ENCODE peak calls at places on chromosomes 7 and 10, in eight cellular contexts. One of them, this sample, is unnamed.

GRCh38 chr10:98269435-98269912 is 1.5 kb upstream of the LOXL4 start:
- DNase-seq in lower lobe of right lung: peak; percentile 76
- DNase-seq in hepatocyte: peak; percentile 67
- DNase-seq in CD4-positive, alpha-beta T cell: no peak
- DNase-seq in AG04449: peak; percentile 41
- DNase-seq in tibial artery: peak; percentile 97
- DNase-seq in BJ: peak; percentile 44
- DNase-seq in IMR-90: peak; percentile 73
- DNase-seq in this sample: peak; percentile 38

GRCh38 chr7:116525298-116525912 is 569 bp downstream of the CAV1 start:
- DNase-seq in lower lobe of right lung: peak; percentile 79
- DNase-seq in hepatocyte: peak; percentile 35
- DNase-seq in CD4-positive, alpha-beta T cell: peak; percentile 10
- DNase-seq in AG04449: no peak
- DNase-seq in tibial artery: peak; percentile 82
- DNase-seq in BJ: no peak
- DNase-seq in IMR-90: no peak
- DNase-seq in this sample: no peak

GRCh38 chr7:23712368-23713284 is 2.6 kb downstream of the STK31 start:
- DNase-seq in lower lobe of right lung: no peak
- DNase-seq in hepatocyte: peak; percentile 71
- DNase-seq in CD4-positive, alpha-beta T cell: no peak
- DNase-seq in AG04449: peak; percentile 29
- DNase-seq in tibial artery: no peak
- DNase-seq in BJ: no peak
- DNase-seq in IMR-90: peak; percentile 78
- DNase-seq in this sample: peak; percentile 30

GRCh38 chr7:100003711-100004661 is 11.4 kb upstream of the ZKSCAN1 start:
- DNase-seq in lower lobe of right lung: peak; percentile 82
- DNase-seq in hepatocyte: peak; percentile 79
- DNase-seq in CD4-positive, alpha-beta T cell: no peak
- DNase-seq in AG04449: no peak
- DNase-seq in tibial artery: no peak
- DNase-seq in BJ: no peak
- DNase-seq in IMR-90: no peak
- DNase-seq in this sample: no peak

GRCh38 chr7:5595545-5596045 is 172.0 kb upstream of the TNRC18 start:
- DNase-seq in lower lobe of right lung: no peak
- DNase-seq in hepatocyte: peak; percentile 39
- DNase-seq in CD4-positive, alpha-beta T cell: no peak
- DNase-seq in AG04449: no peak
- DNase-seq in tibial artery: no peak
- DNase-seq in BJ: no peak
- DNase-seq in IMR-90: peak; percentile 76
- DNase-seq in this sample: no peak

GRCh38 chr10:63515002-63515763 is 6.0 kb upstream of the REEP3 start:
- DNase-seq in lower lobe of right lung: no peak
- DNase-seq in hepatocyte: peak; percentile 8
- DNase-seq in CD4-positive, alpha-beta T cell: no peak
- DNase-seq in AG04449: peak; percentile 21
- DNase-seq in tibial artery: no peak
- DNase-seq in BJ: no peak
- DNase-seq in IMR-90: peak; percentile 33
- DNase-seq in this sample: no peak

GRCh38 chr7:133504825-133505224 is 251.9 kb downstream of the EXOC4 start:
- DNase-seq in lower lobe of right lung: no peak
- DNase-seq in hepatocyte: no peak
- DNase-seq in CD4-positive, alpha-beta T cell: no peak
- DNase-seq in AG04449: no peak
- DNase-seq in tibial artery: no peak
- DNase-seq in BJ: no peak
- DNase-seq in IMR-90: peak; percentile 53
- DNase-seq in this sample: no peak

GRCh38 chr10:16948335-16948734 is 131.1 kb upstream of the RSU1 start:
- DNase-seq in lower lobe of right lung: no peak
- DNase-seq in hepatocyte: no peak
- DNase-seq in CD4-positive, alpha-beta T cell: no peak
- DNase-seq in AG04449: no peak
- DNase-seq in tibial artery: no peak
- DNase-seq in BJ: no peak
- DNase-seq in IMR-90: no peak
- DNase-seq in this sample: no peak

GRCh38 chr7:11742496-11742895 is 89.5 kb downstream of the THSD7A start:
- DNase-seq in lower lobe of right lung: no peak
- DNase-seq in hepatocyte: no peak
- DNase-seq in CD4-positive, alpha-beta T cell: no peak
- DNase-seq in AG04449: no peak
- DNase-seq in tibial artery: no peak
- DNase-seq in BJ: no peak
- DNase-seq in IMR-90: no peak
- DNase-seq in this sample: no peak

GRCh38 chr7:82110146-82110823 is 333.3 kb downstream of the CACNA2D1 start:
- DNase-seq in lower lobe of right lung: no peak
- DNase-seq in hepatocyte: no peak
- DNase-seq in CD4-positive, alpha-beta T cell: no peak
- DNase-seq in AG04449: no peak
- DNase-seq in tibial artery: no peak
- DNase-seq in BJ: no peak
- DNase-seq in IMR-90: no peak
- DNase-seq in this sample: no peak

GRCh38 chr7:391961-392524 is 102.1 kb downstream of the FOXL3 start:
- DNase-seq in lower lobe of right lung: peak; percentile 29
- DNase-seq in hepatocyte: no peak
- DNase-seq in CD4-positive, alpha-beta T cell: no peak
- DNase-seq in AG04449: no peak
- DNase-seq in tibial artery: peak; percentile 43
- DNase-seq in BJ: no peak
- DNase-seq in IMR-90: no peak
- DNase-seq in this sample: no peak

GRCh38 chr7:81990395-81990794 is 220.5 kb upstream of the HGF start:
- DNase-seq in lower lobe of right lung: no peak
- DNase-seq in hepatocyte: no peak
- DNase-seq in CD4-positive, alpha-beta T cell: no peak
- DNase-seq in AG04449: no peak
- DNase-seq in tibial artery: no peak
- DNase-seq in BJ: peak; percentile 13
- DNase-seq in IMR-90: peak; percentile 83
- DNase-seq in this sample: no peak

GRCh38 chr10:103715430-103715829 is 139.9 kb downstream of the SH3PXD2A start:
- DNase-seq in lower lobe of right lung: no peak
- DNase-seq in hepatocyte: no peak
- DNase-seq in CD4-positive, alpha-beta T cell: no peak
- DNase-seq in AG04449: peak; percentile 73
- DNase-seq in tibial artery: no peak
- DNase-seq in BJ: peak; percentile 71
- DNase-seq in IMR-90: peak; percentile 95
- DNase-seq in this sample: peak; percentile 31

GRCh38 chr10:25778646-25779045 is 155.4 kb upstream of the MYO3A start:
- DNase-seq in lower lobe of right lung: no peak
- DNase-seq in hepatocyte: no peak
- DNase-seq in CD4-positive, alpha-beta T cell: no peak
- DNase-seq in AG04449: no peak
- DNase-seq in tibial artery: no peak
- DNase-seq in BJ: no peak
- DNase-seq in IMR-90: no peak
- DNase-seq in this sample: no peak

GRCh38 chr7:73647725-73648592 is 19.7 kb upstream of the VPS37D start:
- DNase-seq in lower lobe of right lung: no peak
- DNase-seq in hepatocyte: peak; percentile 89
- DNase-seq in CD4-positive, alpha-beta T cell: peak; percentile 29
- DNase-seq in AG04449: no peak
- DNase-seq in tibial artery: no peak
- DNase-seq in BJ: no peak
- DNase-seq in IMR-90: no peak
- DNase-seq in this sample: no peak

GRCh38 chr10:80253266-80253962 is 36.0 kb downstream of the MAT1A start:
- DNase-seq in lower lobe of right lung: no peak
- DNase-seq in hepatocyte: no peak
- DNase-seq in CD4-positive, alpha-beta T cell: no peak
- DNase-seq in AG04449: no peak
- DNase-seq in tibial artery: no peak
- DNase-seq in BJ: no peak
- DNase-seq in IMR-90: no peak
- DNase-seq in this sample: no peak

GRCh38 chr7:106593028-106593417 is 67.9 kb downstream of the CCDC71L start:
- DNase-seq in lower lobe of right lung: no peak
- DNase-seq in hepatocyte: no peak
- DNase-seq in CD4-positive, alpha-beta T cell: no peak
- DNase-seq in AG04449: no peak
- DNase-seq in tibial artery: no peak
- DNase-seq in BJ: no peak
- DNase-seq in IMR-90: no peak
- DNase-seq in this sample: no peak

GRCh38 chr10:112915590-112916572 is 34.2 kb upstream of the TCF7L2 start:
- DNase-seq in lower lobe of right lung: no peak
- DNase-seq in hepatocyte: peak; percentile 81
- DNase-seq in CD4-positive, alpha-beta T cell: no peak
- DNase-seq in AG04449: no peak
- DNase-seq in tibial artery: peak; percentile 43
- DNase-seq in BJ: no peak
- DNase-seq in IMR-90: peak; percentile 51
- DNase-seq in this sample: no peak

GRCh38 chr7:15686209-15686956 is at the start of gene MEOX2:
- DNase-seq in lower lobe of right lung: peak; percentile 68
- DNase-seq in hepatocyte: peak; percentile 47
- DNase-seq in CD4-positive, alpha-beta T cell: no peak
- DNase-seq in AG04449: no peak
- DNase-seq in tibial artery: peak; percentile 94
- DNase-seq in BJ: no peak
- DNase-seq in IMR-90: peak; percentile 7
- DNase-seq in this sample: no peak

GRCh38 chr10:16780338-16780880 is 36.8 kb downstream of the RSU1 start:
- DNase-seq in lower lobe of right lung: no peak
- DNase-seq in hepatocyte: no peak
- DNase-seq in CD4-positive, alpha-beta T cell: no peak
- DNase-seq in AG04449: no peak
- DNase-seq in tibial artery: no peak
- DNase-seq in BJ: no peak
- DNase-seq in IMR-90: no peak
- DNase-seq in this sample: no peak

GRCh38 chr10:21534611-21535493 is 820 bp downstream of the MLLT10 start:
- DNase-seq in lower lobe of right lung: peak; percentile 79
- DNase-seq in hepatocyte: peak; percentile 83
- DNase-seq in CD4-positive, alpha-beta T cell: peak; percentile 13
- DNase-seq in AG04449: no peak
- DNase-seq in tibial artery: peak; percentile 76
- DNase-seq in BJ: no peak
- DNase-seq in IMR-90: peak; percentile 45
- DNase-seq in this sample: no peak

DNA sequence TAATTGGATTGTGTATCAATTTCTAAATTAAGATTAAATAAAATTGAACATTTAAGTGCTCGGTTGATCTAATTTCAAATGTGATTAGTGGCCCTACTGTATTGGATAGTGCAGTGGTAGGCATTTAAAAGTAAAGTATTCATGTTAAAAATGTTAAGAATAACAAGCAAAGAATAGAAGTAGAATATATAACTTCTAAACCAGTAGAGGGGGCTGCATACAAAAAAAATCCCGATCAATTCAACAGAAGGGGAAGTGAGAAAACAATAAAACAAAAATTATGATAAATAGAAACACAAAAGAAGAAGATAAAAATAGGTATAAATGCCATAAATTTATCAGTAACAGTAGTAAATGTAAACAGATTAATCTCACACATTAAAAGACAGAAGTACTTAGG is 24.9 kb upstream of the WDFY4 start:
- DNase-seq in lower lobe of right lung: no peak
- DNase-seq in hepatocyte: no peak
- DNase-seq in CD4-positive, alpha-beta T cell: no peak
- DNase-seq in AG04449: no peak
- DNase-seq in tibial artery: no peak
- DNase-seq in BJ: no peak
- DNase-seq in IMR-90: no peak
- DNase-seq in this sample: no peak
- TF ChIP-seq CTCF in lower lobe of right lung: peak; percentile 12
- TF ChIP-seq CTCF in hepatocyte: peak; percentile 58
- TF ChIP-seq CTCF in CD4-positive, alpha-beta T cell: no peak
- TF ChIP-seq CTCF in AG04449: no peak
- TF ChIP-seq CTCF in tibial artery: no peak
- TF ChIP-seq CTCF in BJ: peak; percentile 18
- TF ChIP-seq CTCF in IMR-90: peak; percentile 26
- TF ChIP-seq CTCF in this sample: peak; percentile 35

DNA sequence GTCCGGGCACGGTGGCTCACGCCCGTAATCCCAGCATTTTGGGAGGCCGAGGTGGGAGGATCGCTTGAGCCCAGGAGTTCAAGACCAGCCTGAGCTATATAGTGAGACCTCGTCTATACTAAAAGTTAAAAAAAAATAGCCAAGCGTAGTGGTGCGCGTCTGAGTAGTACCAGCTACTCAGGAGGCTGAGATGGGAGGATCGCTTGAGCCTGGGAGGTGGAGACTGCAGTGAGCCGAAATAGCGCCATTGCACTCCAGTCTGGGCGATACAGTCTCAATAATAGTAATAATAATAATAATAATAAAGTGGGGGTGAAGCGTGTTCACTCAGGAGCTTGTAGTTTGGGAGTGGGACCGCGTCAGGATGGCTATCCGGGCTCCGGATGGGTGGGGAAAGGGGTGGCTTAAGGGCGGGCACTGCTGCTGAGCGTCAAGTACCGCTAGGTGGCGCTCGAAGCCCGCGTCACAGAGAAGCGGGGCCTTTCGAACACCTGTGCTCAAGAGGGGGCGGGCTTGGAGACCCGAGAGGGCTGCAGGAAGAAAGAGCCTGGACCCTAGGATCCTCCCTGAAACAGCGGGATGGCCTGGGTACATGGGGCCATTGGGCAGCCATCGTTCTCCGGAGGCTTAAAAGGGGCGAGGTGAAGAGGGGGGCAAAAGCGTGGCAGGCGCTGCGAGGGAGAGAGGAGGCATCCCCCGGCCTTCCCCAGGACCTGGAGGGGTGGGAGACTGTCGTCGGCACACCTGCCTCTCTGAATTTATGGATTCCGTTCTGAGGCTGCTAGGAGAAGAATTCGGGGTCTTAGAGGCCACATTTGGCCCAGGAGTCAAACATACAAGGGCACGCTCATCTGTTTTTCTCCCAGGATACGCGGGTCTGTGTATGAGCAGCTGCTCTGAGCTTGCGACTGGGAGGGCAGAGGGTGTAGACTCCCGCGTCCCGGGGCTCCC is 14.5 kb downstream of the LBX1 start:
- DNase-seq in lower lobe of right lung: peak; percentile 68
- DNase-seq in hepatocyte: peak; percentile 84
- DNase-seq in CD4-positive, alpha-beta T cell: peak; percentile 71
- DNase-seq in AG04449: no peak
- DNase-seq in tibial artery: no peak
- DNase-seq in BJ: no peak
- DNase-seq in IMR-90: peak; percentile 32
- DNase-seq in this sample: no peak
- TF ChIP-seq CTCF in lower lobe of right lung: peak; percentile 89
- TF ChIP-seq CTCF in hepatocyte: peak; percentile 97
- TF ChIP-seq CTCF in CD4-positive, alpha-beta T cell: peak; percentile 88
- TF ChIP-seq CTCF in AG04449: peak; percentile 82
- TF ChIP-seq CTCF in tibial artery: peak; percentile 84
- TF ChIP-seq CTCF in BJ: peak; percentile 93
- TF ChIP-seq CTCF in IMR-90: peak; percentile 82
- TF ChIP-seq CTCF in this sample: peak; percentile 84

GRCh38 chr10:128069351-128070051 is 56.7 kb downstream of the MKI67 start:
- DNase-seq in lower lobe of right lung: peak; percentile 70
- DNase-seq in hepatocyte: peak; percentile 89
- DNase-seq in CD4-positive, alpha-beta T cell: peak; percentile 74
- DNase-seq in AG04449: peak; percentile 16
- DNase-seq in tibial artery: peak; percentile 70
- DNase-seq in BJ: no peak
- DNase-seq in IMR-90: peak; percentile 66
- DNase-seq in this sample: peak; percentile 54
- TF ChIP-seq CTCF in lower lobe of right lung: peak; percentile 79
- TF ChIP-seq CTCF in hepatocyte: peak; percentile 85
- TF ChIP-seq CTCF in CD4-positive, alpha-beta T cell: peak; percentile 90
- TF ChIP-seq CTCF in AG04449: peak; percentile 75
- TF ChIP-seq CTCF in tibial artery: peak; percentile 76
- TF ChIP-seq CTCF in BJ: peak; percentile 80
- TF ChIP-seq CTCF in IMR-90: peak; percentile 89
- TF ChIP-seq CTCF in this sample: peak; percentile 81

GRCh38 chr10:51312817-51313216 is 238.5 kb downstream of the PRKG1 start:
- DNase-seq in lower lobe of right lung: no peak
- DNase-seq in hepatocyte: no peak
- DNase-seq in CD4-positive, alpha-beta T cell: no peak
- DNase-seq in AG04449: no peak
- DNase-seq in tibial artery: no peak
- DNase-seq in BJ: no peak
- DNase-seq in IMR-90: no peak
- DNase-seq in this sample: no peak
- TF ChIP-seq CTCF in lower lobe of right lung: no peak
- TF ChIP-seq CTCF in hepatocyte: no peak
- TF ChIP-seq CTCF in CD4-positive, alpha-beta T cell: no peak
- TF ChIP-seq CTCF in AG04449: no peak
- TF ChIP-seq CTCF in tibial artery: no peak
- TF ChIP-seq CTCF in BJ: no peak
- TF ChIP-seq CTCF in IMR-90: no peak
- TF ChIP-seq CTCF in this sample: no peak

This sample was measured in AG09319.